ENCODE peak calls at places on chromosomes 5 and 9, in seven cellular contexts. F is tibial nerve, E is ovary, T is sigmoid colon, W is transverse colon, N is esophagus muscularis mucosa, K is HepG2. V is an unnamed sample. For H3K27me3, the result is how much of the 10 kb centered on the place peaks cover.

GRCh38 chr9:101449071-101449721 is 13.6 kb upstream of the ALDOB start:
- DNase-seq in F (peak), E (peak), T (peak), W (peak), N (no peak), K (no peak), V (peak)

GRCh38 chr9:130890869-130891698 is 5.5 kb downstream of the QRFP start:
- DNase-seq in F (no peak), E (no peak), T (no peak), W (no peak), N (no peak), K (no peak), V (no peak)

GRCh38 chr5:58615931-58616330 is 33.1 kb downstream of the RAB3C start:
- DNase-seq in F (no peak), E (no peak), T (no peak), W (no peak), N (no peak), K (no peak), V (no peak)

GRCh38 chr9:97786341-97786740 is 66.7 kb upstream of the FOXE1 start:
- DNase-seq in F (no peak), E (no peak), T (no peak), W (no peak), N (no peak), K (no peak), V (no peak)

GRCh38 chr9:71863652-71864051 is 47.3 kb downstream of the ABHD17B start:
- DNase-seq in F (no peak), E (no peak), T (no peak), W (no peak), N (no peak), K (no peak), V (no peak)

GRCh38 chr5:35926389-35927051 is 11.9 kb downstream of the CAPSL start:
- DNase-seq in F (peak), E (peak), T (no peak), W (peak), N (no peak), K (peak), V (peak)

GRCh38 chr9:14349818-14350333 is 35.9 kb upstream of the NFIB start:
- DNase-seq in F (no peak), E (no peak), T (no peak), W (no peak), N (no peak), K (no peak), V (no peak)

GRCh38 chr5:1161832-1162229 is 39.6 kb upstream of the SLC6A19 start:
- DNase-seq in F (no peak), E (no peak), T (peak), W (peak), N (no peak), K (no peak), V (peak)

GRCh38 chr9:94603259-94603776 is 9.7 kb upstream of the FBP2 start:
- DNase-seq in F (peak), E (peak), T (peak), W (peak), N (no peak), K (peak), V (peak)

GRCh38 chr5:149053027-149053705 is 9.7 kb downstream of the SH3TC2 start:
- DNase-seq in F (no peak), E (no peak), T (no peak), W (no peak), N (peak), K (no peak), V (no peak)

GRCh38 chr5:38529955-38530644 is 26.3 kb downstream of the LIFR start:
- DNase-seq in F (no peak), E (no peak), T (no peak), W (no peak), N (no peak), K (no peak), V (no peak)

GRCh38 chr5:123966781-123967180 is 454.8 kb downstream of the CSNK1G3 start:
- DNase-seq in F (no peak), E (no peak), T (no peak), W (no peak), N (no peak), K (no peak), V (no peak)

GRCh38 chr5:52859619-52860018 is 71.9 kb downstream of the ITGA1 start:
- DNase-seq in F (no peak), E (no peak), T (no peak), W (no peak), N (no peak), K (no peak), V (no peak)

GRCh38 chr9:129703121-129703520 is 37.7 kb downstream of the PRRX2 start:
- DNase-seq in F (no peak), E (no peak), T (no peak), W (no peak), N (no peak), K (no peak), V (no peak)

GRCh38 chr5:13809921-13810320 is 134.6 kb downstream of the DNAH5 start:
- DNase-seq in F (no peak), E (no peak), T (no peak), W (no peak), N (no peak), K (no peak), V (no peak)

GRCh38 chr5:141958113-141958512 is at the start of gene PCDH12:
- DNase-seq in F (no peak), E (no peak), T (peak), W (peak), N (no peak), K (no peak), V (no peak)

GRCh38 chr5:176724472-176724871 is 77.2 kb downstream of the TSPAN17 start:
- DNase-seq in F (no peak), E (no peak), T (no peak), W (no peak), N (no peak), K (no peak), V (no peak)
- H3K27me3 ChIP-seq in F (under half), E (under half), T (under half), W (under half), N (under half), K (under half), V (half or more)

GRCh38 chr9:1332161-1332560 is 282.0 kb downstream of the DMRT2 start:
- DNase-seq in F (no peak), E (no peak), T (no peak), W (no peak), N (peak), K (no peak), V (no peak)
- TF ChIP-seq EP300 in F (no peak), E (no peak), T (no peak), W (no peak), N (no peak), K (no peak), V (no peak)

GRCh38 chr9:134498767-134499166 is 142.8 kb upstream of the COL5A1 start:
- DNase-seq in F (no peak), E (no peak), T (peak), W (no peak), N (no peak), K (no peak), V (no peak)

GRCh38 chr9:134495881-134496412 is 145.7 kb upstream of the COL5A1 start:
- DNase-seq in F (no peak), E (no peak), T (no peak), W (peak), N (no peak), K (no peak), V (no peak)

GRCh38 chr9:134494905-134495304 is 146.7 kb upstream of the COL5A1 start:
- DNase-seq in F (no peak), E (no peak), T (peak), W (peak), N (no peak), K (no peak), V (no peak)

GRCh38 chr9:134497283-134497860 is 144.2 kb upstream of the COL5A1 start:
- DNase-seq in F (no peak), E (no peak), T (no peak), W (no peak), N (no peak), K (no peak), V (no peak)

DNA sequence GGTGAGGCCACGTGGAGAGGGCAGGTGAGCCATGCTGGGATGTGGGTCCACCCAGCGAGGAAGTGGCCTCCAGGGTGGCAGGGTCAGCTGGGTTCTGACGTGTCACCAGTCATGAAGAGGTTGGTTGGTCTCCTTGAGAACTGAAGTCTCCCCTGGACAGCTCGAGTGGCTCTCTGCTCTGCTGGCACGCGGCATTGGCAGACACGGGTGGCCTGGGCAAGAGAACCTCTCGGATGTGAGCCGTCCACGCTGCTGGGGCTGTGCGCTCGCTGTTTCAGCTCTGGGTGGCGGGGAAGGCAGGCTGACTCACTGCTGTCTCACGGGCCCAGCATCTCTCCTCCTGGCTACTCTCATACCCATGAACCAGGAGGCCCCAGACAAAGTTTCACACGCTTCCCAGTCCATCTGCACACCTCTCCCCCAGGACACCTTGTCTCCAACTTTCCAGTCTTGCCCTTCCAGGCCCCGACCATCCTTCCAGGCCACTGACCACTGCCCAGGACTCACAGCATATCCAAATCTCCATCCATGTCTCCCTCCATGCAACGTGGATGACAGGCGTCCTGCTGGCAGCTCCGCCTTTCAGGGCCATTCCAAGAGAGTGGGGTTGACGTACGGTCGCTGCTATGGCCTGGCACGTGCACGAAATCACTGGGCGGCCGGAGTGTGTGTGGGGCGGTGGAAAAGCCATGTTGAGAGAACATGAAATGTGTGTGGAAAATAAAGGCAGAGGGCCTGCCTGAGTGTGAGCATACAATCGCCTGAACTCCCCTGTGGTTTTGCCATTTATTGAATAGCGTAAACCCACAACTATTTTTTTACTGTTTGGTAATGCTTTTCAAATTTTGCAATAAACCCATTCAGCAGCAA is 145.0 kb upstream of the COL5A1 start:
- DNase-seq in F (no peak), E (no peak), T (no peak), W (peak), N (no peak), K (no peak), V (no peak)
- H3K27me3 ChIP-seq in F (under half), E (under half), T (under half), W (under half), N (under half), K (under half), V (under half)

DNA sequence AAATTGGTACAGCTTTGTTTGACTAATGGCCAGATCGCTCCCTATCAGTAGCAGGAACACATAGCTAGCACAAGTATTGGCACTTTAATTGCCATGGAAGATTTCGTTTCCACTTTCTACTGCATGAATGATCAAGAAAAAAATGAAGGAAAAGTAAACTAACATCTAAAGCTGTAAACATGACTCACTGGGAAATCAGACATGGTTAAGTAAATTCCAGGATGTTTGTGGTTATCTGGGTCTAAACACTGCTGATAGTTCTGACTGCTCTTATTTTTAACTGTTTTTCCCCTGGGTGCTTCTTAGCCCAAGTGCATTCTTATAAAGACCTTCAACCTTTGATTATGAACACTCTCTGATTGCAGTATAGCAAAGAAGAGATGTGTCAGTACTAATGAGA is 388.9 kb downstream of the NR2F1-AS1 start:
- DNase-seq in F (no peak), E (no peak), T (no peak), W (no peak), N (no peak), K (peak), V (no peak)
- TF ChIP-seq EP300 in F (no peak), E (no peak), T (no peak), W (no peak), N (no peak), K (no peak), V (no peak)

GRCh38 chr9:124008855-124009834 is 2.4 kb upstream of the LHX2 start:
- DNase-seq in F (no peak), E (no peak), T (no peak), W (no peak), N (no peak), K (no peak), V (no peak)

GRCh38 chr9:124007157-124007460 is 4.5 kb upstream of the LHX2 start:
- DNase-seq in F (no peak), E (no peak), T (no peak), W (no peak), N (no peak), K (no peak), V (no peak)

GRCh38 chr9:124007468-124008306 is 3.9 kb upstream of the LHX2 start:
- DNase-seq in F (no peak), E (no peak), T (no peak), W (no peak), N (no peak), K (no peak), V (no peak)

GRCh38 chr9:124009835-124010226 is 1.7 kb upstream of the LHX2 start:
- DNase-seq in F (no peak), E (no peak), T (no peak), W (no peak), N (no peak), K (no peak), V (no peak)

GRCh38 chr9:124008307-124008854 is 3.2 kb upstream of the LHX2 start:
- DNase-seq in F (no peak), E (no peak), T (no peak), W (no peak), N (no peak), K (no peak), V (no peak)
- H3K27me3 ChIP-seq in F (half or more), E (under half), T (half or more), W (half or more), N (half or more), K (under half), V (half or more)

GRCh38 chr5:19018822-19019221 is 969.2 kb downstream of the CDH18 start:
- DNase-seq in F (no peak), E (no peak), T (no peak), W (no peak), N (no peak), K (no peak), V (no peak)
- TF ChIP-seq EP300 in F (no peak), E (no peak), T (no peak), W (no peak), N (no peak), K (no peak), V (no peak)

GRCh38 chr5:178533136-178533535 is 57.1 kb downstream of the COL23A1 start:
- DNase-seq in F (no peak), E (no peak), T (no peak), W (no peak), N (no peak), K (no peak), V (no peak)
- H3K27me3 ChIP-seq in F (under half), E (under half), T (under half), W (under half), N (under half), K (under half), V (under half)

GRCh38 chr5:139760066-139761056 is 35.2 kb upstream of the PSD2 start:
- DNase-seq in F (no peak), E (no peak), T (no peak), W (no peak), N (no peak), K (no peak), V (no peak)

GRCh38 chr5:139761057-139761450 is 34.6 kb upstream of the PSD2 start:
- DNase-seq in F (no peak), E (no peak), T (no peak), W (no peak), N (no peak), K (no peak), V (no peak)

GRCh38 chr5:139758510-139759036 is 37.0 kb upstream of the PSD2 start:
- DNase-seq in F (no peak), E (no peak), T (no peak), W (no peak), N (no peak), K (no peak), V (no peak)

GRCh38 chr5:139757727-139758509 is 37.7 kb upstream of the PSD2 start:
- DNase-seq in F (no peak), E (no peak), T (no peak), W (no peak), N (no peak), K (peak), V (no peak)

DNA sequence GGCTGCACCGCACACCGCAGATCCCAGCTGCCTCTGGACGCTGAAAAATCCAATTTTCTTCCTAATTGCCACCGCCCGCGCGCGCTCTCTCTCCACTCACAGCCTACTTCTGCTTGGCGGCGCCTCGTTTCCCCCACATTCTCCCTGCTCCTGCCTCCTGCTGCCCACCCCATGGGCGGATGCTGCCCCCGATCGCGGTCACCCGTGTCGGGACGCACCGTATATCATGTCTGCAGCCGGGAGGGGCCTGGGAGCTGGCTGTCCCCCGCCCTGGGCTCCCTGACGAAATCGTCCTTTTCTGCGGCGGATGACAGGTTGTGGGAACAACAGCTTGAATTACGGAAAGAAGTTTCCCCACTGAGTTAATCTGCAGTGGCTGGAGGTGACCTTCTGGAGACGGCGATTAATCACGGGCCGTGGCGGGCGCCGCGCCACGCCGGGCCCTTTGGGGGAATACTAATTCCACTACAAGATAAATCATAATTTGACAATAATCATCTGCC is 36.3 kb upstream of the PSD2 start:
- DNase-seq in F (no peak), E (no peak), T (no peak), W (no peak), N (no peak), K (no peak), V (no peak)
- TF ChIP-seq EP300 in F (no peak), E (no peak), T (no peak), W (no peak), N (no peak), K (no peak), V (no peak)

DNA sequence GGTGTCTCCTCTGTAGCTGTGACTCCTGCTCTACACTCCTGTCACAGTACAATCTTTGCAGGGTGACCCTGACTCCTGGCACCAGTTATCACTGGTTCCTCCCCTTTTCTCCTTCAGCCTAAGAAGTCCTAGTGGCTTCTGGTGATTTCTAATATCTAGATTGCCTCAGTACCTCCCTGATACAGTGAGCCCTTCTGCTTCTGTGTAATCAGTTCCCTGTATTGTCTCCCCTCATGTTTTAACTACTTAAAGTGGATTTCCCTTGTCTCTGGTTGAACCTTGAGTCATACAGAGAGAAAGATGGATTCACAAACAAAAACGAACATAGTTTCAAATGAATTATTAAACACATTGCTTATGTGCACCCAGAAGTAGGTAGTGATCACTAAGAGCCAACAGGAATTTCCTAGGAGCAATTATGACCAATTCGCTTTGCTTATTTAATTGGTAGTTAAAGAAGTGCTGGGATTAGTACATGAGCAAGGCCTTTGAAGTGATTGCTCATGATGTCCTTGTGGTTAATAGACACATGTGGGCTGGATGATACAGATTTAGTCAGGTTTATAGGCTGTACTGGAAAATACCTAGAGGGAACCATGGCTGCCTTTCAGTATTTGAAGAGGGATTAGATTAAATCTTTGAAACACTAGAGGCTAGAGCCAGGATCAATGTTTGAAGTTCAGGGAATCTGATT is 145.7 kb upstream of the MEF2C start:
- DNase-seq in F (no peak), E (no peak), T (no peak), W (no peak), N (no peak), K (no peak), V (no peak)
- H3K27me3 ChIP-seq in F (under half), E (under half), T (under half), W (under half), N (under half), K (under half), V (under half)

V was measured in stomach.